ENCODE peak calls at places on chromosomes 3 and 15, in nine cellular contexts. M is Peyer's patch, W is astrocyte, A is cardiac muscle cell, K is Panc1, C is PC-3, H is Calu3, V is fibroblast of pulmonary artery, B is cardiac fibroblast. X is an unnamed sample.

GRCh38 chr3:134039161-134039862 is 9.6 kb upstream of the SLCO2A1 start:
- DNase-seq in M (no peak), W (no peak), A (peak; percentile 28), K (no peak), C (peak; percentile 36), H (peak; percentile 51), V (no peak), B (no peak), X (no peak)

GRCh38 chr3:89795506-89795905 is 688.1 kb downstream of the EPHA3 start:
- DNase-seq in M (no peak), W (no peak), A (no peak), K (no peak), C (no peak), H (no peak), V (no peak), B (no peak), X (no peak)

GRCh38 chr3:74106882-74107281 is 482.1 kb upstream of the PDZRN3 start:
- DNase-seq in M (no peak), W (no peak), A (no peak), K (no peak), C (no peak), H (no peak), V (no peak), B (no peak), X (no peak)

GRCh38 chr3:93992211-93992610 is 12.3 kb downstream of the ARL13B start:
- DNase-seq in M (no peak), W (no peak), A (no peak), K (no peak), C (no peak), H (no peak), V (no peak), B (no peak), X (no peak)

GRCh38 chr3:57179580-57180410 is 14.6 kb upstream of the IL17RD start:
- DNase-seq in M (no peak), W (no peak), A (no peak), K (no peak), C (peak; percentile 59), H (no peak), V (peak; percentile 49), B (peak; percentile 46), X (no peak)

GRCh38 chr3:148360046-148360445 is 337.7 kb upstream of the AGTR1 start:
- DNase-seq in M (no peak), W (peak; percentile 76), A (no peak), K (no peak), C (no peak), H (no peak), V (peak; percentile 29), B (peak; percentile 23), X (no peak)

GRCh38 chr3:194205675-194206133 is 69.8 kb downstream of the HES1 start:
- DNase-seq in M (no peak), W (peak; percentile 24), A (peak; percentile 68), K (no peak), C (peak; percentile 57), H (peak; percentile 28), V (no peak), B (no peak), X (no peak)

GRCh38 chr3:62261121-62261520 is 112.2 kb downstream of the FEZF2 start:
- DNase-seq in M (no peak), W (no peak), A (no peak), K (no peak), C (no peak), H (no peak), V (no peak), B (no peak), X (peak; percentile 21)

GRCh38 chr3:123112232-123112631 is 45.4 kb downstream of the PDIA5 start:
- DNase-seq in M (no peak), W (no peak), A (no peak), K (no peak), C (no peak), H (no peak), V (no peak), B (no peak), X (no peak)

GRCh38 chr15:60551781-60552161 is 72.8 kb upstream of the ICE2 start:
- DNase-seq in M (no peak), W (no peak), A (no peak), K (no peak), C (peak; percentile 52), H (peak; percentile 49), V (no peak), B (no peak), X (no peak)

GRCh38 chr3:148625991-148626390 is 71.7 kb upstream of the AGTR1 start:
- DNase-seq in M (no peak), W (no peak), A (no peak), K (no peak), C (no peak), H (no peak), V (peak; percentile 13), B (no peak), X (no peak)

GRCh38 chr15:75723847-75724660 is 11.4 kb upstream of the CSPG4 start:
- DNase-seq in M (peak; percentile 47), W (peak; percentile 87), A (peak; percentile 44), K (no peak), C (peak; percentile 27), H (peak; percentile 84), V (peak; percentile 97), B (peak; percentile 96), X (peak; percentile 97)

GRCh38 chr15:85005319-85005718 is 23.7 kb downstream of the PDE8A start:
- DNase-seq in M (no peak), W (no peak), A (no peak), K (no peak), C (no peak), H (no peak), V (no peak), B (peak; percentile 32), X (no peak)
- TF ChIP-seq CTCF in M (no peak), W (peak; percentile 21), A (peak; percentile 7), K (peak; percentile 20), C (peak; percentile 52), H (no peak), V (peak; percentile 30), B (no peak), X (no peak)

GRCh38 chr3:159499031-159499793 is 489.4 kb upstream of the IL12A start:
- DNase-seq in M (no peak), W (peak; percentile 48), A (no peak), K (no peak), C (peak; percentile 49), H (no peak), V (peak; percentile 14), B (no peak), X (no peak)

DNA sequence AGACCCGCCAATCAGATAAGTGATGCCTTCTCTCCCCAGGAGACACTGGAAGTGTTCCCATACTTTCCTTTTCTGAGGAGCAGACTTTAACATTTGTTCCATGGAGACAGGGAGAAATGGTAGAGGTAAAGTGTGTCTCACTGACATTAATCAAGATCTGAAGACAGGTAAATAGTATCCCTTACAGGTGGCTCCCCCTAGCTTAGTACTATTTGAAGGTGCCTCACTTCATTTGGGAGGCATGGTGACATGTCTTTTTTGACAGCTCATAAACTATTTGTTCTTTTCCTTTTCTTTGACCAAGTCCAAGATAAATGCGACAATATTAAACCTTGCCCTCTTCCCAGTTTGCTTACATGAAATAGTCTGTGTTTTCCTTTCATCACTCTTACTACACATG is 485.6 kb upstream of the IL12A start:
- DNase-seq in M (no peak), W (no peak), A (no peak), K (no peak), C (no peak), H (no peak), V (no peak), B (no peak), X (no peak)
- TF ChIP-seq CTCF in M (no peak), W (no peak), A (no peak), K (no peak), C (no peak), H (no peak), V (no peak), B (no peak), X (no peak)

DNA sequence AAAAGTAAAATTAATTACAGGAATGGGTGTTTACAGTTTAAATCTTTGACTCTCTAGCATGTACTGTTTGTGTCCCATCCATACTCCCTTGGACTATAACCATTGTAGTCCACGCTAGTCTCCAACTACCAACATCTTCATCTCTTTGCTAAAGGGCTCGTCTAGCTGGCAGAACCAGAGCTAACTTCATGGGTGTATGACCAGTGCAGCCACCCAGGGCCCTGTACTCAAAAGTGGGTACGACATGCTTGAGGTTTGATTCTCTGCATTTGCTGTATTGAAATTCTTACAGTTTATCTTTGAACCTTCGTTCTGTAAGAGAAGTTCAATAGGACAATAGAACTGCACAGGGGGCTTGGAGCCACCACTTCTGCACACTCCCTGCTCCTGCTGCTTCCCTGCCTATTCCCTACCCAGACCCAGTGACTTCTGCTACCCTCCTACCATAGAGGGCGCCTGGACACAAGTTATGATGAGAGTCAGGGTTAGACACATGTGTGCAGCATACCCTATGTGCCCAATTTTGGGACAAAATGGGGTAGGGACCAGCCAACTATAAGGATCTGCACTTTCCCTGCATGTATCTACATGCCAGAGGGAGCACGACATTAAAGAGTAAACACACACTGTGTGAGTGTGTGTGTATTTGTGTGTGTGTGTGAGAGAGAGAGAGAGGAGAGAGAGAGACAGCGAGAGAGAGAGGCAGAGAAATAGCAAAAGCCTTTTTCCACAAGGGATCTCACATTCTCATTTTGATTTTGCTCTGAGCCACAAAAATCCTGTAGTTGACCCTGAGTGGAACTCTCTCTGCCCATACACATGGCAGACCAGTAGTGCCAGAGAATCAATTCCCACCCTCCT is 59.0 kb upstream of the NECTIN3 start:
- DNase-seq in M (no peak), W (no peak), A (peak; percentile 25), K (no peak), C (peak; percentile 60), H (peak; percentile 26), V (no peak), B (peak; percentile 5), X (no peak)
- TF ChIP-seq CTCF in M (peak; percentile 23), W (no peak), A (peak; percentile 20), K (no peak), C (peak; percentile 66), H (no peak), V (no peak), B (peak; percentile 9), X (no peak)

DNA sequence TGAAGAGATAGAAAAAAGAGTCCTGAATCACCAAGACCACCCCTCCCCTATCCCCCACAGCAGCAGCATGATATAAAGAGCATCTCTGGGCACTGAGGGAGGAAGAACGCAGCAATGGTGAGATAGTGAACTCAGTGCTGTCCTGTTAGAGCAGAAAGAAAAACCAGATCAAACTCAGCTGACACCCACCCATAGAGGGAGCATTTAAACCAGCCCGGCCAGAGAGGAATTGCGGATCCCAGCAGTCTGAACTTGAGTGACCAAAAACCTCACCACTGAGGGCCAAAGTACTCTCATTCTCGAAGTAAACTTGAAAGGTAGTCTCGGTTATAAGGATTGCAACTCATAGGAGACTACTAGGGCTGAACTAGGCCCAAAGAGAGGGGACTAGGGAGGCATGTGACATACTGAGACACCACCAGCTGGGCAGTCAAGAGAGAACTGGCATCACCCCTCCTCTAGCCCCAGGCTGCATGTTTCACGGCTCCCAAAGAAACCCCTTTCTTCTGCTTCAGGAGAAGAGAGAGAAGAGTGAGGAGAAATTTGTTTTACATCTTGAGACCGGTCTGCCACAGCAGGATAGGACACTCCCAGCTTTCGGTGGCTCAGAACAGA is 39.2 kb upstream of the TGFBR2 start:
- DNase-seq in M (no peak), W (no peak), A (peak; percentile 16), K (no peak), C (no peak), H (no peak), V (no peak), B (no peak), X (no peak)
- TF ChIP-seq CTCF in M (no peak), W (no peak), A (no peak), K (no peak), C (peak; percentile 17), H (no peak), V (no peak), B (no peak), X (no peak)

GRCh38 chr3:48919215-48920138 is 835 bp downstream of the ARIH2 start:
- DNase-seq in M (peak; percentile 35), W (peak; percentile 42), A (peak; percentile 44), K (peak; percentile 10), C (peak; percentile 64), H (peak; percentile 45), V (peak; percentile 53), B (peak; percentile 55), X (peak; percentile 91)
- TF ChIP-seq CTCF in M (no peak), W (no peak), A (peak; percentile 3), K (no peak), C (no peak), H (no peak), V (no peak), B (no peak), X (no peak)